ENCODE peak calls at places on chromosome 22, in ten cellular contexts. One of them, this sample, is unnamed. For H4K20me1 and H3K4me1, the result is how much of the 10 kb centered on the place peaks cover.

GRCh38 chr22:28594784-28595324 is 84.8 kb downstream of the TTC28 start:
- DNase-seq in GM23338: peak
- DNase-seq in PC-3: peak
- DNase-seq in SK-N-SH: peak
- DNase-seq in keratinocyte: peak
- DNase-seq in neural progenitor cell: peak
- DNase-seq in IMR-90: peak
- DNase-seq in OCI-LY7: peak
- DNase-seq in DND-41: no peak
- DNase-seq in HCT116: peak
- DNase-seq in this sample: no peak

GRCh38 chr22:37741312-37741795 is 44.5 kb downstream of the TRIOBP start:
- DNase-seq in GM23338: peak
- DNase-seq in PC-3: peak
- DNase-seq in SK-N-SH: peak
- DNase-seq in keratinocyte: no peak
- DNase-seq in neural progenitor cell: peak
- DNase-seq in IMR-90: peak
- DNase-seq in OCI-LY7: no peak
- DNase-seq in DND-41: no peak
- DNase-seq in HCT116: no peak
- DNase-seq in this sample: peak

GRCh38 chr22:24059121-24059520 is 48.0 kb downstream of the CABIN1 start:
- DNase-seq in GM23338: no peak
- DNase-seq in PC-3: peak
- DNase-seq in SK-N-SH: no peak
- DNase-seq in keratinocyte: no peak
- DNase-seq in neural progenitor cell: no peak
- DNase-seq in IMR-90: peak
- DNase-seq in OCI-LY7: no peak
- DNase-seq in DND-41: no peak
- DNase-seq in HCT116: no peak
- DNase-seq in this sample: peak

GRCh38 chr22:29311468-29312217 is 3.9 kb downstream of the RASL10A start:
- DNase-seq in GM23338: no peak
- DNase-seq in PC-3: no peak
- DNase-seq in SK-N-SH: peak
- DNase-seq in keratinocyte: no peak
- DNase-seq in neural progenitor cell: no peak
- DNase-seq in IMR-90: no peak
- DNase-seq in OCI-LY7: no peak
- DNase-seq in DND-41: no peak
- DNase-seq in HCT116: no peak
- DNase-seq in this sample: peak

GRCh38 chr22:34688825-34689224 is 377.1 kb upstream of the ISX start:
- DNase-seq in GM23338: peak
- DNase-seq in PC-3: no peak
- DNase-seq in SK-N-SH: no peak
- DNase-seq in keratinocyte: no peak
- DNase-seq in neural progenitor cell: peak
- DNase-seq in IMR-90: no peak
- DNase-seq in OCI-LY7: no peak
- DNase-seq in DND-41: no peak
- DNase-seq in HCT116: no peak
- DNase-seq in this sample: no peak

GRCh38 chr22:43826142-43827093 is 14.3 kb upstream of the EFCAB6 start:
- DNase-seq in GM23338: no peak
- DNase-seq in PC-3: peak
- DNase-seq in SK-N-SH: no peak
- DNase-seq in keratinocyte: no peak
- DNase-seq in neural progenitor cell: no peak
- DNase-seq in IMR-90: peak
- DNase-seq in OCI-LY7: no peak
- DNase-seq in DND-41: no peak
- DNase-seq in HCT116: no peak
- DNase-seq in this sample: peak

GRCh38 chr22:42277988-42278776 is 7.7 kb upstream of the TCF20 start:
- DNase-seq in GM23338: no peak
- DNase-seq in PC-3: no peak
- DNase-seq in SK-N-SH: peak
- DNase-seq in keratinocyte: no peak
- DNase-seq in neural progenitor cell: peak
- DNase-seq in IMR-90: no peak
- DNase-seq in OCI-LY7: no peak
- DNase-seq in DND-41: no peak
- DNase-seq in HCT116: no peak
- DNase-seq in this sample: peak

GRCh38 chr22:22958621-22959020 is 71.0 kb downstream of the IGLL5 start:
- DNase-seq in GM23338: no peak
- DNase-seq in PC-3: no peak
- DNase-seq in SK-N-SH: no peak
- DNase-seq in keratinocyte: no peak
- DNase-seq in neural progenitor cell: no peak
- DNase-seq in IMR-90: no peak
- DNase-seq in OCI-LY7: no peak
- DNase-seq in DND-41: no peak
- DNase-seq in HCT116: no peak
- DNase-seq in this sample: no peak

GRCh38 chr22:44127353-44127752 is 53.4 kb upstream of the PARVG start:
- DNase-seq in GM23338: no peak
- DNase-seq in PC-3: no peak
- DNase-seq in SK-N-SH: no peak
- DNase-seq in keratinocyte: no peak
- DNase-seq in neural progenitor cell: no peak
- DNase-seq in IMR-90: no peak
- DNase-seq in OCI-LY7: no peak
- DNase-seq in DND-41: no peak
- DNase-seq in HCT116: no peak
- DNase-seq in this sample: no peak

GRCh38 chr22:29750029-29750428 is 16.8 kb downstream of the ZMAT5 start:
- DNase-seq in GM23338: no peak
- DNase-seq in PC-3: no peak
- DNase-seq in SK-N-SH: no peak
- DNase-seq in keratinocyte: no peak
- DNase-seq in neural progenitor cell: no peak
- DNase-seq in IMR-90: no peak
- DNase-seq in OCI-LY7: no peak
- DNase-seq in DND-41: no peak
- DNase-seq in HCT116: no peak
- DNase-seq in this sample: no peak

DNA sequence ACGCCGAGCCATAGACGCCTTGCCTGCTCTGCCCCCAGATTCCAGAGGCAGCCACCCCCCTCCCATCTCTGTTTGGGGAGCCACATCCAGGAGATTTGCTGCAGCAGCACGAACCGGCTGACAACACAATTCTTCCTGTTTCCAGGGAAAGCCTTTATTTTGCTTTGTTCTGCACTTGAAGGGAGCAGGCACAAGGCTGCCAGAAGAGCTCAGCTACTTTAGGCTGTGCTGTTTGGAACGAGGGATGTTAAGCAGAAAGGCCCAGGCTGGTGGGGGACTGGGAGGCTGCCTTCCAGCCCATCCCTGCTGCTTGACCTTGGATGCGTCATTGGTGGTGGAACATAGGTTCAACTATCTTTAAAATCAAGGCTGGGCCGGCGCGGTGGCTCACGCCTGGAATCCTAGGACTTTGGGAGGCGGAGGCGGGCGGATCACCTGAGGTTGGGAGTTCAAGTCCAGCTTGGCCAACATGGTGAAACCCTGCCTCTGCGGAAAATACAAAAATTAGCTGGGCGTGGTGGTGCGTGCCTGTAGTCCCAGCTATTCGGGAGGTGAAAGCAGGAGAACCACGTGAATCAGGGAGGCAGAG is 243.9 kb downstream of the MIAT start:
- DNase-seq in GM23338: no peak
- DNase-seq in PC-3: no peak
- DNase-seq in SK-N-SH: no peak
- DNase-seq in keratinocyte: no peak
- DNase-seq in neural progenitor cell: peak
- DNase-seq in IMR-90: no peak
- DNase-seq in OCI-LY7: no peak
- DNase-seq in DND-41: no peak
- DNase-seq in HCT116: no peak
- DNase-seq in this sample: no peak
- H3K4me2 ChIP-seq in GM23338: peak
- H3K4me2 ChIP-seq in PC-3: no peak
- H3K4me2 ChIP-seq in SK-N-SH: no peak
- H3K4me2 ChIP-seq in keratinocyte: no peak
- H3K4me2 ChIP-seq in neural progenitor cell: peak
- H3K4me2 ChIP-seq in IMR-90: no peak
- H3K4me2 ChIP-seq in OCI-LY7: no peak
- H3K4me2 ChIP-seq in DND-41: no peak
- H3K4me2 ChIP-seq in HCT116: no peak
- H3K4me2 ChIP-seq in this sample: no peak

DNA sequence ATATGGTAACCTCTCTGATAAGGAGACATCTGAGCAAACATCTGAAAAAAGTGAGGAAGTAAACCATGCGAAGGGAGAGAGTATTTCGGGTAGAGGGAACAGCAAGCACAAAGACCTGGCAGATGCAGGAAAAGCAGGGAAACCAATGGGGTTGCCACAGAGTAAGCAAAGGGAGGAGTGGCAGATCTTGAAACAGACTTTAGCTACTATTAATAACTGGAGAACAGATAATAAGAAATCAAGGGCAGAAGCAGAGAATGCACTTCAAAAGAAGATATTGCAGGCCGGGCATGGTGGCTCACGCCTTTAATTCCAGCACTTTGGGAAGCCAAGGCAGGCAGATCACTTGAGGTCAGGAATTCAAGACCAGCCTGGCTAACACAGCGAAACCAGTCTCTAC is 18.1 kb downstream of the MRTFA start:
- DNase-seq in GM23338: no peak
- DNase-seq in PC-3: no peak
- DNase-seq in SK-N-SH: no peak
- DNase-seq in keratinocyte: no peak
- DNase-seq in neural progenitor cell: no peak
- DNase-seq in IMR-90: no peak
- DNase-seq in OCI-LY7: no peak
- DNase-seq in DND-41: no peak
- DNase-seq in HCT116: no peak
- DNase-seq in this sample: no peak
- H4K20me1 ChIP-seq in GM23338: under half
- H4K20me1 ChIP-seq in PC-3: under half
- H4K20me1 ChIP-seq in SK-N-SH: under half
- H4K20me1 ChIP-seq in keratinocyte: under half
- H4K20me1 ChIP-seq in neural progenitor cell: under half
- H4K20me1 ChIP-seq in IMR-90: half or more
- H4K20me1 ChIP-seq in OCI-LY7: under half
- H4K20me1 ChIP-seq in DND-41: under half
- H4K20me1 ChIP-seq in HCT116: under half
- H4K20me1 ChIP-seq in this sample: under half

DNA sequence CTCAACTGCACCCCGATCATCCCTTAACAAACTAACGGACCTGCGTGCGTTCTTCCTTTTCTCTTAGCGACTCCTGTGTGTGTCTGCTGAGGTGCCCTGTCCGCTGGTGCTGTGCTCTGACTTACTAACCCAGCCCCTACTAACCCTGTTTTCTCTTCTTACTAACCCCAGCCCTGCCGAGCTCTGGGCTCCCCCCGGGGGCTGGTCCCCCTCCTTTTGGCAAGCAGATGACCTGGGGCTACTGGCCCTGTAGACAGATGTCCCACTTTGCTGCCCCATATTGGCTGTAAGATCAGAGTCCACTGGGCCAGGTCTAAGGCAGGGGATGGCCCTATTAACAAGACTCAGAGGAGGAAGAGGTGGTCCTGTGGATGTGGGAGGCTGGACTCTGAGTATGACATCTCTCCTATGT is 14.7 kb downstream of the MIAT start:
- DNase-seq in GM23338: no peak
- DNase-seq in PC-3: no peak
- DNase-seq in SK-N-SH: no peak
- DNase-seq in keratinocyte: no peak
- DNase-seq in neural progenitor cell: no peak
- DNase-seq in IMR-90: no peak
- DNase-seq in OCI-LY7: no peak
- DNase-seq in DND-41: no peak
- DNase-seq in HCT116: no peak
- DNase-seq in this sample: no peak
- H3K4me1 ChIP-seq in GM23338: under half
- H3K4me1 ChIP-seq in PC-3: under half
- H3K4me1 ChIP-seq in SK-N-SH: half or more
- H3K4me1 ChIP-seq in keratinocyte: under half
- H3K4me1 ChIP-seq in neural progenitor cell: under half
- H3K4me1 ChIP-seq in IMR-90: under half
- H3K4me1 ChIP-seq in OCI-LY7: half or more
- H3K4me1 ChIP-seq in DND-41: under half
- H3K4me1 ChIP-seq in HCT116: under half
- H3K4me1 ChIP-seq in this sample: under half

GRCh38 chr22:49308300-49308699 is 519.4 kb downstream of the BRD1 start:
- DNase-seq in GM23338: no peak
- DNase-seq in PC-3: no peak
- DNase-seq in SK-N-SH: no peak
- DNase-seq in keratinocyte: no peak
- DNase-seq in neural progenitor cell: no peak
- DNase-seq in IMR-90: no peak
- DNase-seq in OCI-LY7: no peak
- DNase-seq in DND-41: no peak
- DNase-seq in HCT116: no peak
- DNase-seq in this sample: no peak

GRCh38 chr22:49307870-49308269 is 519.8 kb downstream of the BRD1 start:
- DNase-seq in GM23338: no peak
- DNase-seq in PC-3: no peak
- DNase-seq in SK-N-SH: no peak
- DNase-seq in keratinocyte: no peak
- DNase-seq in neural progenitor cell: no peak
- DNase-seq in IMR-90: no peak
- DNase-seq in OCI-LY7: no peak
- DNase-seq in DND-41: no peak
- DNase-seq in HCT116: no peak
- DNase-seq in this sample: no peak

GRCh38 chr22:49312601-49313000 is 515.1 kb downstream of the BRD1 start:
- DNase-seq in GM23338: no peak
- DNase-seq in PC-3: no peak
- DNase-seq in SK-N-SH: no peak
- DNase-seq in keratinocyte: no peak
- DNase-seq in neural progenitor cell: no peak
- DNase-seq in IMR-90: no peak
- DNase-seq in OCI-LY7: no peak
- DNase-seq in DND-41: no peak
- DNase-seq in HCT116: no peak
- DNase-seq in this sample: peak

GRCh38 chr22:49307071-49307830 is 520.4 kb downstream of the BRD1 start:
- DNase-seq in GM23338: no peak
- DNase-seq in PC-3: no peak
- DNase-seq in SK-N-SH: no peak
- DNase-seq in keratinocyte: no peak
- DNase-seq in neural progenitor cell: no peak
- DNase-seq in IMR-90: no peak
- DNase-seq in OCI-LY7: peak
- DNase-seq in DND-41: no peak
- DNase-seq in HCT116: no peak
- DNase-seq in this sample: peak

DNA sequence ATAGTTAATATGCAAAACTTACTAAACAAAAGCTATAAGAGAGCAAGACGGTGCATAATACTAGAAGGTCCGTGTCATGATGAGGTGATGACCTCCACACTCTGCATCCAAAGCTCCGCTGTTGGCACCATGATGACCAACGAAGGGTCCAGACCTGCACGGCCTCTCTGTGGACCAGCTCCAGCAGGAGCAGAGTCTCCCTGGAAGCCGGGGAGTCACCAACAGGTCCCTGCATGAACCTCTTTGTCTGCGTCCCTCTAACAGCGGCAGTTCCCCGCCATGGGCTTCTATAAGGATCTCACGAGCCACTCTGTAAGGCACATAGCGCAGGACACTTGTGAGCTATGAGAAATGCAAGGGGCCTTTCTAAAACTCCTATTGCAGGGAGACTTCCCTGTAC is 517.3 kb downstream of the BRD1 start:
- DNase-seq in GM23338: no peak
- DNase-seq in PC-3: no peak
- DNase-seq in SK-N-SH: no peak
- DNase-seq in keratinocyte: no peak
- DNase-seq in neural progenitor cell: no peak
- DNase-seq in IMR-90: no peak
- DNase-seq in OCI-LY7: no peak
- DNase-seq in DND-41: no peak
- DNase-seq in HCT116: no peak
- DNase-seq in this sample: peak
- H3K4me2 ChIP-seq in GM23338: no peak
- H3K4me2 ChIP-seq in PC-3: no peak
- H3K4me2 ChIP-seq in SK-N-SH: no peak
- H3K4me2 ChIP-seq in keratinocyte: no peak
- H3K4me2 ChIP-seq in neural progenitor cell: no peak
- H3K4me2 ChIP-seq in IMR-90: no peak
- H3K4me2 ChIP-seq in OCI-LY7: no peak
- H3K4me2 ChIP-seq in DND-41: no peak
- H3K4me2 ChIP-seq in HCT116: no peak
- H3K4me2 ChIP-seq in this sample: no peak